ENCODE peak calls at places on chromosomes 7 and 10, in four cellular contexts. One of them, this sample, is unnamed.

GRCh38 chr10:70662362-70663220 is 9.7 kb upstream of the ADAMTS14 start:
- DNase-seq in IMR-90: peak
- DNase-seq in GM04504: no peak
- DNase-seq in iris pigment epithelial cell: peak
- DNase-seq in this sample: no peak

GRCh38 chr10:47264797-47265281 is 35.2 kb upstream of the GDF10 start:
- DNase-seq in IMR-90: no peak
- DNase-seq in GM04504: no peak
- DNase-seq in iris pigment epithelial cell: no peak
- DNase-seq in this sample: no peak

GRCh38 chr10:98296514-98296913 is 28.5 kb upstream of the LOXL4 start:
- DNase-seq in IMR-90: peak
- DNase-seq in GM04504: no peak
- DNase-seq in iris pigment epithelial cell: no peak
- DNase-seq in this sample: no peak

GRCh38 chr7:66163186-66163610 is 41.9 kb upstream of the TPST1 start:
- DNase-seq in IMR-90: no peak
- DNase-seq in GM04504: no peak
- DNase-seq in iris pigment epithelial cell: no peak
- DNase-seq in this sample: no peak

GRCh38 chr10:4686644-4686996 is 139.4 kb upstream of the AKR1E2 start:
- DNase-seq in IMR-90: peak
- DNase-seq in GM04504: no peak
- DNase-seq in iris pigment epithelial cell: peak
- DNase-seq in this sample: no peak

GRCh38 chr7:119720541-119720940 is 552.4 kb upstream of the KCND2 start:
- DNase-seq in IMR-90: peak
- DNase-seq in GM04504: peak
- DNase-seq in iris pigment epithelial cell: peak
- DNase-seq in this sample: no peak

GRCh38 chr7:135771961-135772638 is 23.5 kb upstream of the FAM180A start:
- DNase-seq in IMR-90: peak
- DNase-seq in GM04504: no peak
- DNase-seq in iris pigment epithelial cell: peak
- DNase-seq in this sample: no peak

GRCh38 chr10:78802866-78803265 is 265.9 kb upstream of the ZMIZ1 start:
- DNase-seq in IMR-90: peak
- DNase-seq in GM04504: peak
- DNase-seq in iris pigment epithelial cell: peak
- DNase-seq in this sample: no peak

GRCh38 chr10:59997807-59998525 is 91.6 kb upstream of the CCDC6 start:
- DNase-seq in IMR-90: no peak
- DNase-seq in GM04504: no peak
- DNase-seq in iris pigment epithelial cell: peak
- DNase-seq in this sample: no peak

GRCh38 chr10:78899996-78900714 is 168.6 kb upstream of the ZMIZ1 start:
- DNase-seq in IMR-90: no peak
- DNase-seq in GM04504: no peak
- DNase-seq in iris pigment epithelial cell: no peak
- DNase-seq in this sample: no peak

GRCh38 chr10:71746344-71747037 is 26.8 kb downstream of the VSIR start:
- DNase-seq in IMR-90: no peak
- DNase-seq in GM04504: no peak
- DNase-seq in iris pigment epithelial cell: peak
- DNase-seq in this sample: peak

GRCh38 chr7:50400114-50400513 is 50.0 kb downstream of the FIGNL1 start:
- DNase-seq in IMR-90: no peak
- DNase-seq in GM04504: no peak
- DNase-seq in iris pigment epithelial cell: no peak
- DNase-seq in this sample: no peak

GRCh38 chr7:127448566-127448965 is 56.1 kb upstream of the ZNF800 start:
- DNase-seq in IMR-90: no peak
- DNase-seq in GM04504: no peak
- DNase-seq in iris pigment epithelial cell: no peak
- DNase-seq in this sample: no peak

GRCh38 chr7:134289423-134289822 is 27.3 kb downstream of the SLC35B4 start:
- DNase-seq in IMR-90: no peak
- DNase-seq in GM04504: peak
- DNase-seq in iris pigment epithelial cell: no peak
- DNase-seq in this sample: no peak

GRCh38 chr7:88759216-88759955 is at the start of gene ZNF804B:
- DNase-seq in IMR-90: no peak
- DNase-seq in GM04504: no peak
- DNase-seq in iris pigment epithelial cell: no peak
- DNase-seq in this sample: peak

GRCh38 chr7:55128693-55129394 is 110.0 kb downstream of the EGFR start:
- DNase-seq in IMR-90: peak
- DNase-seq in GM04504: no peak
- DNase-seq in iris pigment epithelial cell: peak
- DNase-seq in this sample: no peak

GRCh38 chr7:47501406-47501805 is 80.5 kb downstream of the TNS3 start:
- DNase-seq in IMR-90: peak
- DNase-seq in GM04504: no peak
- DNase-seq in iris pigment epithelial cell: peak
- DNase-seq in this sample: no peak

GRCh38 chr10:194281-194680 is 59.0 kb downstream of the ZMYND11 start:
- DNase-seq in IMR-90: no peak
- DNase-seq in GM04504: no peak
- DNase-seq in iris pigment epithelial cell: no peak
- DNase-seq in this sample: no peak

GRCh38 chr7:116828281-116828680 is 34.1 kb upstream of the CAPZA2 start:
- DNase-seq in IMR-90: no peak
- DNase-seq in GM04504: no peak
- DNase-seq in iris pigment epithelial cell: no peak
- DNase-seq in this sample: no peak